ENCODE peak calls at places on chromosomes 1 and 21, in six cellular contexts. I is AG09309, T is A549, P is cardiac fibroblast, R is choroid plexus epithelial cell, U is mucosa of descending colon. O is an unnamed sample.

GRCh38 chr21:41868062-41868710 is 11.0 kb downstream of the PRDM15 start:
- DNase-seq in T (no peak), R (peak; percentile 34), I (no peak), P (no peak), U (no peak), O (no peak)

GRCh38 chr1:231808116-231808515 is 181.5 kb downstream of the DISC1 start:
- DNase-seq in R (no peak), I (no peak), P (no peak), U (no peak), T (no peak), O (no peak)

GRCh38 chr1:40662864-40663263 is 2.6 kb downstream of the RIMS3 start:
- DNase-seq in R (peak; percentile 17), P (no peak), U (no peak), I (no peak), T (no peak), O (peak; percentile 57)

GRCh38 chr1:205360166-205360565 is 3.4 kb upstream of the KLHDC8A start:
- DNase-seq in R (no peak), P (no peak), T (no peak), U (no peak), I (no peak), O (no peak)

GRCh38 chr1:220717800-220718640 is 27.9 kb downstream of the C1orf115 start:
- DNase-seq in T (no peak), R (no peak), U (no peak), P (no peak), I (no peak), O (no peak)

GRCh38 chr1:160780398-160780755 is 15.6 kb upstream of the LY9 start:
- DNase-seq in R (no peak), U (no peak), T (no peak), P (no peak), I (no peak), O (peak; percentile 40)

GRCh38 chr1:58852731-58853485 is 69.1 kb upstream of the JUN start:
- DNase-seq in I (no peak), U (no peak), T (no peak), R (no peak), P (no peak), O (no peak)

GRCh38 chr1:207968521-207968944 is 57.6 kb upstream of the CD34 start:
- DNase-seq in T (no peak), I (no peak), P (no peak), R (peak; percentile 41), U (no peak), O (no peak)

GRCh38 chr1:161792740-161793139 is 26.6 kb downstream of the ATF6 start:
- DNase-seq in R (peak; percentile 89), I (peak; percentile 70), T (peak; percentile 51), P (peak; percentile 78), U (peak; percentile 23), O (peak; percentile 84)

GRCh38 chr1:15598436-15598835 is 13.6 kb upstream of the AGMAT start:
- DNase-seq in T (no peak), I (no peak), R (no peak), P (no peak), U (no peak), O (no peak)

GRCh38 chr1:223853275-223853674 is 7.5 kb upstream of the TP53BP2 start:
- DNase-seq in I (no peak), T (no peak), U (no peak), P (no peak), R (no peak), O (peak; percentile 32)

GRCh38 chr1:36561365-36561731 is 78.6 kb upstream of the CSF3R start:
- DNase-seq in I (no peak), T (no peak), U (no peak), P (no peak), R (no peak), O (no peak)

GRCh38 chr1:14769486-14770274 is 171.2 kb downstream of the KAZN start:
- DNase-seq in I (no peak), U (no peak), P (no peak), T (no peak), R (no peak), O (no peak)

GRCh38 chr1:206125366-206125765 is 8.2 kb upstream of the AVPR1B start:
- DNase-seq in I (no peak), R (no peak), P (no peak), U (no peak), T (no peak), O (no peak)

GRCh38 chr1:105005594-105006195 is 1256.0 kb downstream of the AMY1C start:
- DNase-seq in P (no peak), U (no peak), I (no peak), R (no peak), T (no peak), O (no peak)

GRCh38 chr1:54543729-54544496 is 4.1 kb upstream of the ACOT11 start:
- DNase-seq in P (peak; percentile 39), U (no peak), R (peak; percentile 78), T (no peak), I (peak; percentile 37), O (peak; percentile 57)

GRCh38 chr1:155177192-155177917 is 3.7 kb downstream of the TRIM46 start:
- DNase-seq in P (no peak), U (no peak), T (no peak), R (no peak), I (no peak), O (peak; percentile 50)

GRCh38 chr1:176546825-176547224 is 83.8 kb downstream of the PAPPA2 start:
- DNase-seq in I (no peak), P (no peak), U (no peak), R (no peak), T (no peak), O (no peak)

GRCh38 chr1:152398812-152399698 is 15.0 kb downstream of the CRNN start:
- DNase-seq in T (peak; percentile 44), R (peak; percentile 20), I (no peak), U (peak; percentile 23), P (peak; percentile 31), O (peak; percentile 76)

GRCh38 chr1:47178665-47179022 is 11.2 kb downstream of the PDZK1IP1 start:
- DNase-seq in I (no peak), U (no peak), T (no peak), R (no peak), P (no peak), O (no peak)
- H3K4me3 ChIP-seq in I (peak overlapping the region; percentile 32), U (no peak overlapping the region), T (peak overlapping the region; percentile 46), R (peak overlapping the region; percentile 54), P (peak overlapping the region; percentile 0), O (peak overlapping the region; percentile 55)

DNA sequence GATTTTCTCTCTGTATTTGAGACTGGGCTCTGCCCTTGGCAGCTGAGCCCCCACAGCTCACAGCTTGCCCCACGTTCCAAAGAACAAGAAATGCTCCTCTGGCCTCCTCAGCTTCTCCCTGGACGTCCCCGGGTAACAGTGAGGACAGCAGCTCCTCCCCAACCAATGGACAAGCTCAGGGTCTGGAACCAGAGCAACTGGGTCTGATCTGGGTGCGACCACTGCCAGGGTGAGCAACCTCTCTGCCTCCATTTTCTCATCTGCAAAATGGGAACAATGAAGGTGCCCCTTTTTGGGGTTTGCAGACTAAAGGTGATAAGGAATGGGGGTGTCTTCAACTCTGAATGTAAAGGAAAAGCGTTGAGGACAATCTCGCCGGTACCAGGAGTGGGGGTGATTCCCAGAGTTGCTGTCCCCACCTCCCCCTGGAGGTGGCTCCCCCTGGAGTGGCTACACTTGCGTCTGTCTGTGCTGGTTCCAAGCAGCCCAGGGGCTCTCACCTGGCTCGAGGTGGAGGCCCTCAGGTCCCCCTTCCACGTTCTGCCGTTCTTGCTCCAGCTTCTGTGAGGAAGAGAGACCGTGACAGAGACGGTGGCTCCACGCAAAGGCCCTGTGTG is 6.9 kb downstream of the C21orf58 start:
- DNase-seq in U (no peak), T (no peak), R (no peak), I (no peak), P (no peak), O (no peak)
- TF ChIP-seq CTCF in U (no peak), T (no peak), R (no peak), I (no peak), P (no peak), O (no peak)

GRCh38 chr1:232925421-232926202 is 24.8 kb upstream of the NTPCR start:
- DNase-seq in R (no peak), T (no peak), I (no peak), P (no peak), U (no peak), O (no peak)
- H3K4me3 ChIP-seq in R (no peak overlapping the region), T (no peak overlapping the region), I (no peak overlapping the region), P (no peak overlapping the region), U (no peak overlapping the region), O (no peak overlapping the region)

DNA sequence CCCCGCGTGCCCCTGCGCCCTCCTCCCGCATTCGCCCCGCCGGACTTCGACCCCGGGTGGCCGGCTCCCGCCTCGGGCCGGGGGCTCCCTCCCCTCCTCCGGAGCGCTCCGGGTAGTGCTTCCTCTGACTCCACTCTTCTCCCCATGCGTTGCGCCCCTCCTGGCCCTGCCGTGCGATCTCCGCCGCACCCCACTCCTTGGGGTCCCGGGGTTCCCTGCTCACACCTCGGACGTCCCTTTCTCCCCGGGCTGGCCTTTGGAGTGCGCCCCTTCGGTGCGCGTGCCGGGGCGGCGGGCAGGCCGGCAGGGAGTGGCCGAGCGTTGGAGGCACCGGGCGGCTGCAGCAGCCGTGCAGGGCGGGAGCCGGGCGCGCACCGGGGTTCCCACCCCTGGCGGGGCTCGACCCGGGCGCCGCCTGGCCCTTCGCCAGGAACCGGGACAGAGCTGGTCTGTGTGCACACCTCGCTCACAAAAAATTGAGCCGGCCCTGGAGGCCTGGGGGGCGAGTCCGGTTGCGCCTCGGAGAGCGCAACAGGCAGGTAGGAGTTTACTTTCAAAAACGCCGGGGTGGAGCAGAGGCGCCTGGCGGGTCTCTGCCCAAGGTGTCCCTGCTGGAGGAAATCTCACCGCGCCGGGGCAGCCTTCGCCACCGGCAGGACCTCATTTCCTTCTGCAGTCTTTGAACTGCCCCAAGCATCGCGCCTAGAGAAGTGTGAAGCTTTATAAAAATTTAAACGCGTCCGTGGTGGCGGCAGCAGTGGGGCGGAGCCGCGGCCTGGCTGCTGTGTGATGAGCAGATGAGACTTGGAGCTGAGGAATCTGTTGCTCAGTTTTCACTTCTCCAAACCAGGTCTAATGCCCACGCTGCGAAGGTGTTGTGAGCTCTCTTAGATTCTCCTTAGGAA is 650 bp downstream of the VANGL1 start:
- DNase-seq in I (no peak), P (peak; percentile 37), T (peak; percentile 32), U (peak; percentile 75), R (peak; percentile 48), O (peak; percentile 67)
- TF ChIP-seq CTCF in I (peak; percentile 8), P (no peak), T (peak; percentile 11), U (no peak), R (peak; percentile 25), O (peak; percentile 6)

GRCh38 chr1:80066060-80066459 is 1059.5 kb upstream of the ADGRL4 start:
- DNase-seq in I (no peak), R (no peak), U (no peak), P (no peak), T (no peak), O (no peak)
- H3K4me3 ChIP-seq in I (no peak overlapping the region), R (no peak overlapping the region), U (no peak overlapping the region), P (no peak overlapping the region), T (no peak overlapping the region), O (no peak overlapping the region)